ENCODE peak calls at places on chromosomes 4 and X, in eight cellular contexts. P is effector memory CD4-positive, alpha-beta T cell; Z is Peyer's patch; S is CD8-positive, alpha-beta T cell; Y is cardiac muscle cell; G is esophagus squamous epithelium; L is mesenchymal stem cell; W is GM23338. N is an unnamed sample. For H3K36me3, the result is how much of the 10 kb centered on the place peaks cover.

GRCh38 chrX:47501226-47502071 is 18.4 kb upstream of the ZNF41 start:
- DNase-seq in G (no peak), W (peak), L (peak), Y (peak), P (no peak), Z (no peak), S (no peak), N (no peak)

GRCh38 chr4:10526431-10527222 is 69.4 kb upstream of the ZNF518B start:
- DNase-seq in S (no peak), Y (no peak), W (peak), G (no peak), Z (no peak), P (no peak), L (no peak), N (no peak)

GRCh38 chrX:112670290-112670689 is 9.4 kb downstream of the LHFPL1 start:
- DNase-seq in Z (no peak), W (no peak), Y (no peak), P (no peak), G (no peak), L (no peak), S (no peak), N (no peak)

GRCh38 chrX:45843518-45843917 is 642.8 kb upstream of the DIPK2B start:
- DNase-seq in W (no peak), P (no peak), G (no peak), Y (peak), L (no peak), Z (no peak), S (no peak), N (no peak)

GRCh38 chr4:108107729-108108382 is 60.9 kb downstream of the LEF1 start:
- DNase-seq in L (no peak), Z (no peak), S (peak), P (peak), G (no peak), Y (no peak), W (no peak), N (no peak)

GRCh38 chrX:71919436-71919835 is 8.8 kb downstream of the NHSL2 start:
- DNase-seq in L (peak), Y (peak), W (no peak), S (no peak), P (no peak), Z (no peak), G (no peak), N (no peak)

GRCh38 chrX:80334583-80334982 is 85.7 kb upstream of the TENT5D start:
- DNase-seq in G (no peak), Y (no peak), L (no peak), S (no peak), P (no peak), Z (no peak), W (no peak), N (no peak)

GRCh38 chr4:125833-126232 is 1.5 kb downstream of the ZNF718 start:
- DNase-seq in L (peak), Y (no peak), S (no peak), Z (no peak), W (peak), P (no peak), G (no peak), N (no peak)

GRCh38 chrX:130285710-130286109 is 17.0 kb upstream of the ZNF280C start:
- DNase-seq in Y (no peak), Z (no peak), S (no peak), G (no peak), W (no peak), L (no peak), P (no peak), N (no peak)

GRCh38 chr4:42501624-42502401 is 104.5 kb downstream of the SHISA3 start:
- DNase-seq in S (no peak), W (peak), P (no peak), G (no peak), L (peak), Z (no peak), Y (no peak), N (no peak)

GRCh38 chr4:65083076-65083475 is 587.2 kb downstream of the EPHA5 start:
- DNase-seq in L (peak), W (no peak), Y (peak), Z (no peak), G (no peak), S (no peak), P (no peak), N (no peak)

GRCh38 chrX:48516285-48516684 is 5.3 kb upstream of the EBP start:
- DNase-seq in L (no peak), Y (no peak), P (no peak), Z (no peak), G (no peak), S (no peak), W (no peak), N (no peak)

GRCh38 chrX:73851014-73852009 is 288.3 kb downstream of the CHIC1 start:
- DNase-seq in Z (no peak), L (no peak), G (peak), P (peak), W (no peak), Y (no peak), S (no peak), N (peak)

GRCh38 chr4:82599336-82599735 is 37.5 kb upstream of the TMEM150C start:
- DNase-seq in W (peak), L (no peak), Z (no peak), S (no peak), Y (no peak), P (no peak), G (no peak), N (no peak)

GRCh38 chrX:68599256-68600152 is 48.0 kb upstream of the STARD8 start:
- DNase-seq in L (peak), S (no peak), Z (no peak), G (no peak), Y (peak), W (peak), P (no peak), N (no peak)

GRCh38 chrX:78199851-78200250 is 60.4 kb upstream of the TAF9B start:
- DNase-seq in Y (peak), Z (no peak), G (no peak), S (no peak), L (peak), P (no peak), W (peak), N (no peak)

GRCh38 chr4:144970597-144970996 is 127.4 kb downstream of the ANAPC10 start:
- DNase-seq in Y (no peak), W (no peak), Z (no peak), G (no peak), P (no peak), L (no peak), S (no peak), N (no peak)

GRCh38 chr4:26763649-26764048 is 97.0 kb upstream of the STIM2 start:
- DNase-seq in Z (no peak), S (no peak), L (no peak), W (no peak), P (no peak), Y (no peak), G (no peak), N (no peak)

GRCh38 chr4:102730968-102731533 is 29.7 kb downstream of the MANBA start:
- DNase-seq in Z (no peak), W (peak), S (no peak), P (no peak), L (no peak), G (no peak), Y (no peak), N (no peak)

GRCh38 chr4:90142091-90142490 is 14.9 kb downstream of the CCSER1 start:
- DNase-seq in P (no peak), Y (no peak), Z (no peak), W (no peak), S (no peak), L (no peak), G (no peak), N (no peak)

GRCh38 chr4:25178838-25179261 is 18.6 kb upstream of the SEPSECS start:
- DNase-seq in L (no peak), Z (no peak), S (no peak), G (no peak), P (no peak), Y (no peak), W (no peak), N (no peak)

GRCh38 chrX:154599531-154599930 is 14.6 kb downstream of the CTAG1A start:
- DNase-seq in Z (no peak), L (no peak), S (no peak), Y (no peak), W (no peak), G (no peak), P (no peak), N (no peak)

GRCh38 chr4:183838987-183839712 is 66.0 kb upstream of the STOX2 start:
- DNase-seq in P (no peak), Z (no peak), L (peak), W (peak), Y (peak), G (no peak), S (no peak), N (no peak)

GRCh38 chr4:16532240-16532990 is 306.1 kb upstream of the TAPT1 start:
- DNase-seq in W (no peak), Z (no peak), S (no peak), L (peak), P (no peak), G (no peak), Y (peak), N (no peak)

GRCh38 chr4:108900018-108900417 is 137.2 kb upstream of the ETNPPL start:
- DNase-seq in G (no peak), S (no peak), L (no peak), P (no peak), Y (no peak), Z (no peak), W (peak), N (no peak)

GRCh38 chr4:83109480-83110221 is 4.9 kb downstream of the PLAC8 start:
- DNase-seq in W (peak), Z (peak), P (peak), Y (peak), L (peak), G (no peak), S (peak), N (peak)

GRCh38 chrX:133054761-133055385 is 42.0 kb downstream of the USP26 start:
- DNase-seq in G (no peak), L (no peak), P (no peak), W (no peak), S (no peak), Z (no peak), Y (no peak), N (no peak)

GRCh38 chr4:132542228-132542627 is 606.9 kb upstream of the PCDH10 start:
- DNase-seq in S (no peak), Z (no peak), G (no peak), W (no peak), Y (no peak), P (no peak), L (no peak), N (no peak)

GRCh38 chr4:38819569-38819968 is 15.0 kb upstream of the TLR1 start:
- DNase-seq in Y (no peak), Z (no peak), W (no peak), P (no peak), L (peak), S (no peak), G (no peak), N (no peak)

GRCh38 chr4:188196134-188196735 is 57.0 kb downstream of the TRIML1 start:
- DNase-seq in Z (no peak), L (no peak), Y (no peak), G (no peak), S (no peak), P (no peak), W (peak), N (no peak)

GRCh38 chr4:108486046-108486445 is 134.3 kb upstream of the RPL34 start:
- DNase-seq in S (no peak), G (no peak), Z (no peak), Y (no peak), L (no peak), P (no peak), W (no peak), N (no peak)

GRCh38 chrX:153726286-153727107 is 1.8 kb downstream of the ABCD1 start:
- DNase-seq in W (peak), Y (peak), L (peak), P (peak), Z (peak), S (peak), G (peak), N (peak)

GRCh38 chr4:169810325-169811323 is 52.9 kb upstream of the HPF1 start:
- DNase-seq in L (peak), Y (peak), G (no peak), P (no peak), S (no peak), W (peak), Z (no peak), N (peak)

GRCh38 chr4:75881476-75881875 is 20.8 kb downstream of the PPEF2 start:
- DNase-seq in Y (no peak), S (no peak), L (no peak), Z (no peak), W (no peak), P (no peak), G (no peak), N (no peak)

GRCh38 chrX:85109235-85109634 is 105.6 kb downstream of the APOOL start:
- DNase-seq in S (no peak), L (no peak), Z (no peak), Y (peak), G (no peak), P (no peak), W (peak), N (no peak)

GRCh38 chr4:150131581-150132228 is 53.5 kb downstream of the DCLK2 start:
- DNase-seq in Z (no peak), G (no peak), Y (no peak), S (no peak), W (no peak), L (no peak), P (no peak), N (no peak)

GRCh38 chr4:67873116-67873515 is 10.7 kb downstream of the TMPRSS11D start:
- DNase-seq in G (no peak), S (no peak), Y (no peak), P (no peak), Z (no peak), L (no peak), W (no peak), N (no peak)

GRCh38 chrX:139126493-139126892 is 404.0 kb upstream of the F9 start:
- DNase-seq in Y (no peak), Z (no peak), P (no peak), W (peak), G (no peak), L (no peak), S (no peak), N (no peak)

GRCh38 chr4:140253556-140254027 is 99.6 kb upstream of the MAML3 start:
- DNase-seq in P (no peak), G (no peak), L (no peak), Z (no peak), W (no peak), Y (no peak), S (no peak), N (no peak)
- H3K4me3 ChIP-seq in P (peak), G (peak), L (peak), Z (peak), W (peak), Y (no peak), S (no peak), N (no peak)

GRCh38 chr4:152164561-152164960 is 371.3 kb downstream of the FBXW7 start:
- DNase-seq in P (no peak), Z (no peak), L (no peak), Y (no peak), W (peak), S (no peak), G (no peak), N (no peak)

GRCh38 chr4:152161676-152162330 is 374.1 kb downstream of the FBXW7 start:
- DNase-seq in G (no peak), Z (no peak), Y (no peak), S (no peak), L (no peak), P (no peak), W (no peak), N (no peak)

GRCh38 chr4:152159773-152160172 is 376.1 kb downstream of the FBXW7 start:
- DNase-seq in Y (no peak), G (no peak), P (no peak), W (no peak), Z (no peak), S (no peak), L (no peak), N (no peak)

GRCh38 chr4:152160236-152160800 is 375.6 kb downstream of the FBXW7 start:
- DNase-seq in G (no peak), L (no peak), Z (no peak), S (no peak), W (no peak), P (no peak), Y (no peak), N (no peak)

DNA sequence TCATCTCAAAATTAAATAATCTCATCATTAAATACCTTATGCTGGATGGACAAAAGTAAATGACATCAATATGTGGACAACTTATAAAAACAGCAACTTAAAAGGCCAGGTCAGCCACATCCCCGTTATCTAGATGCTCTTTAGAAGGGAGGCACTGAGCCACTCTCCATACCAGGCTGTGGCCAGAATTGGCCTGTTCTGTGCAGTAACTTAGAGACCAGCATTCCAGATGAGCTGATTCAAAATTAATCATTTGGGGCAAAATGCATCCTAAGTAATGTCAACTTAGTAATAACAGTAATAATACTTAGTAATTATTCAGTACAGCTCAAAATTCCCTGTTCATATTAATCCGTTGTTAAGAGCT is 373.6 kb downstream of the FBXW7 start:
- DNase-seq in Y (no peak), L (no peak), S (no peak), Z (no peak), P (no peak), W (no peak), G (no peak), N (no peak)
- H3K27ac ChIP-seq in Y (no peak), L (no peak), S (no peak), Z (no peak), P (no peak), W (no peak), G (no peak), N (no peak)

DNA sequence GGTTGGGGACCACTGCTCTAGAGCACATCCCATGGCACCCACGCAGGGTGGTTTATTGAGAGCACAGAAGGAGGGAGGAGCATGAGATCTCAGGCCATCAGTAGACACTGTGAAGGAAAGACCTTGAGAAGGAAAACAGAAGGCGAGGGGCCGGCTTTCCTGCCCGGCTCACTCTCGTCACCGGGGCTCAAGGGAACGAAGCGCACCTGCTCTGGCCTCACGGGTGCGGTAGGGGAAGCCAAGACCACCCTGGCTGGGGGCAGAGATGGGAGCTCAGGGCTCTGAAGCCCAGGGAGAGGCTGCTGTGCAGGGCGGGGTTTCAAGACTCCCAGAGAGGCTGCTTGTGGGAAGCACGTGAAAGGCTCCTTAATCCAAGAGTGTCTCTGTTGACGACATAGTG is 105.9 kb downstream of the TNIP2 start:
- DNase-seq in L (no peak), P (no peak), G (no peak), Z (no peak), W (no peak), Y (no peak), S (no peak), N (no peak)
- H3K36me3 ChIP-seq in L (half or more), P (under half), G (under half), Z (under half), W (under half), Y (under half), S (under half), N (under half)

DNA sequence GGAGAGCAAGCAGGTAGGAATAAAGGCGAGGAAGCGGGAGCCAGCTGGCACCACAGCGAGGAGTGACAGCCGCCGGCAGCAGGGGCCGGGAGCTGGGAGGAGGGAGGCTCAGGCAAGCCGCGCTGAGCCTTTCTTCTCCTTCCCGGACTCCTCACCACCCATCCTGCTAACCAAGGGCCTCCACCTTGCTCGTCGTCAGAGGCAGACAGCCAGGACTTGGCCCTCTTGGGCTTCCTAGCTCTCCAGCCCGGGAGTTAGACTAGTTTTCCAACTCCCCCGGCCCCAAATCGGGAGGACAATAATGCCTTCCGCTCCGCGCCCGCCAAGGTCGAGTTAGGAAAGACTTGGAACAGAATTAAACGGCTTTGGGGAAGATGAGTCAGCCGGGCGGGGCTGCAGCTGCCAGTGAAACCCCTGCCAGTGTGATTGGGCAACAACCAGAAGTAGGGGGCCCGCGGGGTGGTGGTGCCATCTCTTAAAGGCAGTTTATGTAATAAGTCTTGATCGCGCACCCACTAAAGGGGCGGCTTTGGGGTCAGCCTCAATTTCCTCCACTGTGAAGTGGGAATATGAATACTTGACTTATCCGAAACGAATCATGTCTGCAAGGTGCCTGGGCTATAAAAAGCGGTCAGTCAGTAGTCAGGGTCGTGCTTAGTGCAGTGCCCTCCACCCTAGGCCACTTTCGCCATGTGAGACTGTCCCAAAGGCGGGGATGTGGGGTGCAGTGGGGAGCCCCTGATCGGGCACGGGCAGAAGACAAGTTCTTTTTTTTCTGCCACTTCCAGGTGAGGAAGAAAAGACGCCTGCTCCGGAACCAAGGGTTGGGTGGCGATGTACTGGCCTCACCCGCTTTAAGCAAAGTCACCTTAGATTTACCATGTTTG is 6.7 kb upstream of the HSD17B10 start:
- DNase-seq in P (no peak), G (peak), Y (peak), L (peak), S (peak), W (peak), Z (peak), N (peak)
- H3K4me3 ChIP-seq in P (peak), G (peak), Y (no peak), L (peak), S (peak), W (peak), Z (peak), N (peak)

GRCh38 chrX:23788521-23788920 is 5.5 kb downstream of the SAT1 start:
- DNase-seq in Z (no peak), Y (no peak), G (no peak), P (no peak), W (no peak), S (no peak), L (peak), N (no peak)
- H3K27ac ChIP-seq in Z (peak), Y (no peak), G (no peak), P (no peak), W (no peak), S (no peak), L (peak), N (no peak)

GRCh38 chr4:128809477-128810330 is at the start of gene JADE1:
- DNase-seq in S (peak), Z (peak), Y (peak), G (peak), L (peak), P (peak), W (peak), N (peak)
- H3K36me3 ChIP-seq in S (under half), Z (under half), Y (under half), G (under half), L (under half), P (under half), W (under half), N (under half)

GRCh38 chr4:60923075-60923474 is 277.1 kb upstream of the ADGRL3 start:
- DNase-seq in P (no peak), L (no peak), G (no peak), S (no peak), W (peak), Y (no peak), Z (no peak), N (no peak)
- H3K4me3 ChIP-seq in P (no peak), L (no peak), G (no peak), S (no peak), W (no peak), Y (no peak), Z (no peak), N (no peak)

N was measured in CD8-positive, alpha-beta memory T cell.